ENCODE peak calls at places on chromosomes 4 and X, in nine cellular contexts. O is GM06990; X is EL; I is fibroblast of lung; V is T1000; N is CD4-positive, alpha-beta memory T cell; E is H4; S is NCI-H1436; U is islet precursor cell. T is an unnamed sample.

GRCh38 chr4:53703267-53703655 is 112.0 kb upstream of the LNX1 start:
- DNase-seq in O (no peak), X (no peak), I (no peak), V (no peak), N (no peak), E (no peak), S (no peak), U (no peak), T (no peak)

GRCh38 chrX:124504106-124504983 is 158.0 kb downstream of the SH2D1A start:
- DNase-seq in O (peak), X (no peak), I (no peak), V (no peak), N (no peak), E (no peak), S (no peak), U (no peak), T (peak)

GRCh38 chrX:97743014-97743413 is 859.3 kb downstream of the RPA4 start:
- DNase-seq in O (no peak), X (no peak), I (no peak), V (no peak), N (no peak), E (no peak), S (no peak), U (no peak), T (no peak)

GRCh38 chrX:1564750-1565683 is 26.4 kb upstream of the AKAP17A start:
- DNase-seq in O (no peak), X (no peak), I (no peak), V (no peak), N (no peak), E (no peak), S (no peak), U (peak), T (no peak)

GRCh38 chr4:172344266-172344772 is 531.1 kb downstream of the GALNTL6 start:
- DNase-seq in O (no peak), X (no peak), I (no peak), V (no peak), N (no peak), E (no peak), S (peak), U (no peak), T (no peak)

GRCh38 chr4:147809171-147809570 is 77.3 kb downstream of the ARHGAP10 start:
- DNase-seq in O (no peak), X (no peak), I (no peak), V (no peak), N (no peak), E (no peak), S (no peak), U (no peak), T (no peak)

GRCh38 chrX:70332600-70332999 is 42.7 kb downstream of the KIF4A start:
- DNase-seq in O (no peak), X (no peak), I (no peak), V (no peak), N (no peak), E (no peak), S (no peak), U (no peak), T (no peak)

GRCh38 chr4:117331817-117332216 is 246.4 kb upstream of the TRAM1L1 start:
- DNase-seq in O (no peak), X (no peak), I (no peak), V (no peak), N (no peak), E (peak), S (no peak), U (no peak), T (no peak)

GRCh38 chr4:134663742-134664141 is 462.2 kb upstream of the PABPC4L start:
- DNase-seq in O (no peak), X (no peak), I (no peak), V (no peak), N (no peak), E (no peak), S (no peak), U (no peak), T (no peak)

GRCh38 chr4:93529692-93530091 is 298.9 kb upstream of the ATOH1 start:
- DNase-seq in O (no peak), X (no peak), I (no peak), V (no peak), N (no peak), E (no peak), S (no peak), U (no peak), T (no peak)

GRCh38 chrX:110851780-110852179 is 56.2 kb upstream of the CHRDL1 start:
- DNase-seq in O (no peak), X (peak), I (peak), V (no peak), N (no peak), E (peak), S (no peak), U (peak), T (peak)

GRCh38 chr4:112236040-112236439 is 4.5 kb downstream of the AP1AR start:
- DNase-seq in O (no peak), X (no peak), I (no peak), V (no peak), N (no peak), E (no peak), S (no peak), U (no peak), T (no peak)

GRCh38 chrX:123219916-123220315 is 35.8 kb downstream of the GRIA3 start:
- DNase-seq in O (no peak), X (no peak), I (no peak), V (no peak), N (no peak), E (no peak), S (no peak), U (peak), T (no peak)

GRCh38 chr4:8708401-8709021 is 115.9 kb downstream of the CPZ start:
- DNase-seq in O (no peak), X (no peak), I (no peak), V (no peak), N (no peak), E (no peak), S (no peak), U (peak), T (no peak)

GRCh38 chr4:10093801-10094552 is 22.6 kb downstream of the WDR1 start:
- DNase-seq in O (no peak), X (peak), I (peak), V (no peak), N (no peak), E (peak), S (no peak), U (no peak), T (peak)

GRCh38 chrX:23789386-23790146 is 6.6 kb downstream of the SAT1 start:
- DNase-seq in O (no peak), X (no peak), I (no peak), V (no peak), N (no peak), E (no peak), S (no peak), U (peak), T (no peak)

GRCh38 chr4:11842620-11843263 is 414.0 kb upstream of the HS3ST1 start:
- DNase-seq in O (no peak), X (no peak), I (no peak), V (no peak), N (no peak), E (no peak), S (peak), U (no peak), T (no peak)

GRCh38 chr4:20788266-20788665 is 88.0 kb downstream of the PACRGL start:
- DNase-seq in O (no peak), X (no peak), I (no peak), V (no peak), N (no peak), E (no peak), S (no peak), U (no peak), T (no peak)

GRCh38 chrX:124274438-124275166 is 57.9 kb upstream of the TEX13D start:
- DNase-seq in O (no peak), X (no peak), I (no peak), V (no peak), N (no peak), E (no peak), S (no peak), U (no peak), T (no peak)

GRCh38 chrX:68839771-68840170 is 10.9 kb downstream of the EFNB1 start:
- DNase-seq in O (no peak), X (no peak), I (no peak), V (no peak), N (no peak), E (no peak), S (no peak), U (peak), T (no peak)

GRCh38 chr4:155758500-155759371 is at the start of gene GUCY1B1:
- DNase-seq in O (peak), X (peak), I (peak), V (peak), N (peak), E (peak), S (no peak), U (peak), T (peak)

GRCh38 chrX:124737771-124738170 is 391.4 kb downstream of the SH2D1A start:
- DNase-seq in O (no peak), X (no peak), I (no peak), V (no peak), N (no peak), E (no peak), S (no peak), U (no peak), T (no peak)

GRCh38 chr4:168880087-168880675 is 129.9 kb downstream of the CBR4 start:
- DNase-seq in O (no peak), X (peak), I (peak), V (no peak), N (no peak), E (peak), S (no peak), U (no peak), T (peak)

GRCh38 chr4:56468097-56468422 is 643 bp downstream of the SRP72 start:
- DNase-seq in O (no peak), X (peak), I (peak), V (no peak), N (no peak), E (peak), S (no peak), U (peak), T (no peak)

GRCh38 chr4:136484996-136485395 is 1047.3 kb downstream of the PCDH18 start:
- DNase-seq in O (no peak), X (peak), I (no peak), V (no peak), N (no peak), E (no peak), S (no peak), U (no peak), T (no peak)

GRCh38 chrX:150446151-150446550 is 83.0 kb downstream of the MAMLD1 start:
- DNase-seq in O (no peak), X (no peak), I (no peak), V (no peak), N (no peak), E (no peak), S (no peak), U (no peak), T (no peak)

GRCh38 chr4:128355301-128355700 is 67.7 kb upstream of the PGRMC2 start:
- DNase-seq in O (no peak), X (no peak), I (no peak), V (no peak), N (no peak), E (peak), S (no peak), U (peak), T (no peak)

GRCh38 chr4:8152090-8152864 is 6.3 kb downstream of the ABLIM2 start:
- DNase-seq in O (no peak), X (no peak), I (no peak), V (no peak), N (no peak), E (no peak), S (no peak), U (no peak), T (no peak)

GRCh38 chr4:123783091-123783765 is 386.6 kb downstream of the SPRY1 start:
- DNase-seq in O (no peak), X (no peak), I (peak), V (no peak), N (no peak), E (no peak), S (no peak), U (no peak), T (peak)

GRCh38 chr4:86033171-86033570 is 326.7 kb downstream of the MAPK10 start:
- DNase-seq in O (no peak), X (peak), I (peak), V (no peak), N (no peak), E (peak), S (no peak), U (no peak), T (peak)

GRCh38 chr4:27714073-27714472 is 853.4 kb downstream of the STIM2 start:
- DNase-seq in O (no peak), X (peak), I (peak), V (peak), N (no peak), E (peak), S (no peak), U (no peak), T (no peak)

GRCh38 chrX:70042399-70043371 is 7.1 kb downstream of the AWAT2 start:
- DNase-seq in O (no peak), X (peak), I (no peak), V (no peak), N (no peak), E (peak), S (no peak), U (peak), T (no peak)

GRCh38 chr4:2083826-2084160 is 24.7 kb downstream of the NAT8L start:
- DNase-seq in O (no peak), X (no peak), I (no peak), V (no peak), N (no peak), E (no peak), S (no peak), U (no peak), T (no peak)

GRCh38 chrX:32137525-32137924 is 1065.7 kb upstream of the FTHL17 start:
- DNase-seq in O (no peak), X (no peak), I (peak), V (no peak), N (no peak), E (no peak), S (no peak), U (peak), T (no peak)